ENCODE peak calls at places on chromosomes 2 and 18, in eight cellular contexts. One of them, this sample, is unnamed.

GRCh38 chr18:10450986-10451385 is 3.4 kb upstream of the APCDD1 start:
- DNase-seq in progenitor cell of endocrine pancreas: no peak
- DNase-seq in CD4-positive, alpha-beta T cell: no peak
- DNase-seq in mammary epithelial cell: no peak
- DNase-seq in endothelial cell: no peak
- DNase-seq in upper lobe of right lung: no peak
- DNase-seq in cardiac muscle cell: no peak
- DNase-seq in chondrocyte: no peak
- DNase-seq in this sample: no peak

GRCh38 chr2:128377071-128377910 is 58.6 kb upstream of the HS6ST1 start:
- DNase-seq in cardiac muscle cell: no peak
- DNase-seq in mammary epithelial cell: no peak
- DNase-seq in progenitor cell of endocrine pancreas: no peak
- DNase-seq in CD4-positive, alpha-beta T cell: peak
- DNase-seq in chondrocyte: peak
- DNase-seq in upper lobe of right lung: peak
- DNase-seq in endothelial cell: no peak
- DNase-seq in this sample: no peak

GRCh38 chr18:27785815-27786537 is 391.0 kb downstream of the CDH2 start:
- DNase-seq in CD4-positive, alpha-beta T cell: no peak
- DNase-seq in upper lobe of right lung: peak
- DNase-seq in endothelial cell: no peak
- DNase-seq in mammary epithelial cell: no peak
- DNase-seq in progenitor cell of endocrine pancreas: no peak
- DNase-seq in chondrocyte: no peak
- DNase-seq in cardiac muscle cell: no peak
- DNase-seq in this sample: no peak

GRCh38 chr18:45879681-45880655 is 54.5 kb downstream of the SIGLEC15 start:
- DNase-seq in CD4-positive, alpha-beta T cell: peak
- DNase-seq in endothelial cell: peak
- DNase-seq in progenitor cell of endocrine pancreas: peak
- DNase-seq in mammary epithelial cell: peak
- DNase-seq in cardiac muscle cell: peak
- DNase-seq in chondrocyte: no peak
- DNase-seq in upper lobe of right lung: peak
- DNase-seq in this sample: peak

GRCh38 chr2:140892429-140892828 is 1238.4 kb downstream of the LRP1B start:
- DNase-seq in progenitor cell of endocrine pancreas: no peak
- DNase-seq in chondrocyte: no peak
- DNase-seq in mammary epithelial cell: peak
- DNase-seq in CD4-positive, alpha-beta T cell: no peak
- DNase-seq in endothelial cell: no peak
- DNase-seq in upper lobe of right lung: no peak
- DNase-seq in cardiac muscle cell: no peak
- DNase-seq in this sample: no peak

GRCh38 chr18:79599503-79599931 is 80.1 kb upstream of the CTDP1 start:
- DNase-seq in chondrocyte: peak
- DNase-seq in upper lobe of right lung: peak
- DNase-seq in cardiac muscle cell: no peak
- DNase-seq in endothelial cell: no peak
- DNase-seq in progenitor cell of endocrine pancreas: no peak
- DNase-seq in CD4-positive, alpha-beta T cell: no peak
- DNase-seq in mammary epithelial cell: no peak
- DNase-seq in this sample: no peak

GRCh38 chr2:127426501-127427354 is 8.5 kb downstream of the PROC start:
- DNase-seq in chondrocyte: no peak
- DNase-seq in CD4-positive, alpha-beta T cell: no peak
- DNase-seq in endothelial cell: no peak
- DNase-seq in cardiac muscle cell: no peak
- DNase-seq in mammary epithelial cell: no peak
- DNase-seq in progenitor cell of endocrine pancreas: no peak
- DNase-seq in upper lobe of right lung: no peak
- DNase-seq in this sample: no peak

GRCh38 chr2:101883860-101884259 is 107.9 kb upstream of the IL1R2 start:
- DNase-seq in endothelial cell: no peak
- DNase-seq in upper lobe of right lung: no peak
- DNase-seq in CD4-positive, alpha-beta T cell: no peak
- DNase-seq in progenitor cell of endocrine pancreas: no peak
- DNase-seq in mammary epithelial cell: peak
- DNase-seq in chondrocyte: no peak
- DNase-seq in cardiac muscle cell: peak
- DNase-seq in this sample: no peak

GRCh38 chr2:216259081-216259480 is 113.2 kb downstream of the MARCHF4 start:
- DNase-seq in upper lobe of right lung: no peak
- DNase-seq in endothelial cell: no peak
- DNase-seq in CD4-positive, alpha-beta T cell: no peak
- DNase-seq in chondrocyte: no peak
- DNase-seq in progenitor cell of endocrine pancreas: no peak
- DNase-seq in mammary epithelial cell: no peak
- DNase-seq in cardiac muscle cell: no peak
- DNase-seq in this sample: no peak

GRCh38 chr2:39390126-39390692 is 46.9 kb downstream of the MAP4K3 start:
- DNase-seq in mammary epithelial cell: no peak
- DNase-seq in progenitor cell of endocrine pancreas: no peak
- DNase-seq in cardiac muscle cell: no peak
- DNase-seq in chondrocyte: no peak
- DNase-seq in endothelial cell: no peak
- DNase-seq in upper lobe of right lung: no peak
- DNase-seq in CD4-positive, alpha-beta T cell: no peak
- DNase-seq in this sample: no peak

GRCh38 chr2:238143239-238143951 is 4.9 kb downstream of the KLHL30 start:
- DNase-seq in CD4-positive, alpha-beta T cell: no peak
- DNase-seq in progenitor cell of endocrine pancreas: no peak
- DNase-seq in upper lobe of right lung: no peak
- DNase-seq in endothelial cell: no peak
- DNase-seq in cardiac muscle cell: no peak
- DNase-seq in mammary epithelial cell: peak
- DNase-seq in chondrocyte: no peak
- DNase-seq in this sample: no peak

GRCh38 chr2:43057026-43057741 is 169.2 kb downstream of the ZFP36L2 start:
- DNase-seq in cardiac muscle cell: no peak
- DNase-seq in progenitor cell of endocrine pancreas: no peak
- DNase-seq in endothelial cell: no peak
- DNase-seq in chondrocyte: peak
- DNase-seq in CD4-positive, alpha-beta T cell: no peak
- DNase-seq in mammary epithelial cell: no peak
- DNase-seq in upper lobe of right lung: no peak
- DNase-seq in this sample: no peak

GRCh38 chr2:169276045-169276444 is 86.3 kb downstream of the LRP2 start:
- DNase-seq in cardiac muscle cell: peak
- DNase-seq in progenitor cell of endocrine pancreas: no peak
- DNase-seq in upper lobe of right lung: no peak
- DNase-seq in chondrocyte: no peak
- DNase-seq in mammary epithelial cell: peak
- DNase-seq in CD4-positive, alpha-beta T cell: no peak
- DNase-seq in endothelial cell: no peak
- DNase-seq in this sample: no peak

GRCh38 chr2:212005077-212005671 is 533.4 kb downstream of the ERBB4 start:
- DNase-seq in chondrocyte: no peak
- DNase-seq in endothelial cell: peak
- DNase-seq in CD4-positive, alpha-beta T cell: no peak
- DNase-seq in mammary epithelial cell: peak
- DNase-seq in progenitor cell of endocrine pancreas: no peak
- DNase-seq in cardiac muscle cell: peak
- DNase-seq in upper lobe of right lung: peak
- DNase-seq in this sample: no peak
- TF ChIP-seq CTCF in chondrocyte: peak
- TF ChIP-seq CTCF in endothelial cell: peak
- TF ChIP-seq CTCF in CD4-positive, alpha-beta T cell: no peak
- TF ChIP-seq CTCF in mammary epithelial cell: peak
- TF ChIP-seq CTCF in progenitor cell of endocrine pancreas: peak
- TF ChIP-seq CTCF in cardiac muscle cell: peak
- TF ChIP-seq CTCF in upper lobe of right lung: peak
- TF ChIP-seq CTCF in this sample: no peak

GRCh38 chr2:171957061-171957460 is 34.8 kb downstream of the HAT1 start:
- DNase-seq in mammary epithelial cell: peak
- DNase-seq in upper lobe of right lung: no peak
- DNase-seq in CD4-positive, alpha-beta T cell: no peak
- DNase-seq in chondrocyte: no peak
- DNase-seq in progenitor cell of endocrine pancreas: no peak
- DNase-seq in cardiac muscle cell: peak
- DNase-seq in endothelial cell: no peak
- DNase-seq in this sample: no peak
- TF ChIP-seq CTCF in mammary epithelial cell: peak
- TF ChIP-seq CTCF in upper lobe of right lung: no peak
- TF ChIP-seq CTCF in CD4-positive, alpha-beta T cell: no peak
- TF ChIP-seq CTCF in chondrocyte: peak
- TF ChIP-seq CTCF in progenitor cell of endocrine pancreas: no peak
- TF ChIP-seq CTCF in cardiac muscle cell: peak
- TF ChIP-seq CTCF in endothelial cell: no peak
- TF ChIP-seq CTCF in this sample: no peak

GRCh38 chr2:27152102-27152795 is 3.4 kb downstream of the TCF23 start:
- DNase-seq in upper lobe of right lung: no peak
- DNase-seq in CD4-positive, alpha-beta T cell: no peak
- DNase-seq in progenitor cell of endocrine pancreas: no peak
- DNase-seq in mammary epithelial cell: peak
- DNase-seq in cardiac muscle cell: no peak
- DNase-seq in chondrocyte: no peak
- DNase-seq in endothelial cell: no peak
- DNase-seq in this sample: no peak
- TF ChIP-seq CTCF in upper lobe of right lung: no peak
- TF ChIP-seq CTCF in CD4-positive, alpha-beta T cell: no peak
- TF ChIP-seq CTCF in progenitor cell of endocrine pancreas: no peak
- TF ChIP-seq CTCF in mammary epithelial cell: peak
- TF ChIP-seq CTCF in cardiac muscle cell: no peak
- TF ChIP-seq CTCF in chondrocyte: no peak
- TF ChIP-seq CTCF in endothelial cell: no peak
- TF ChIP-seq CTCF in this sample: no peak

DNA sequence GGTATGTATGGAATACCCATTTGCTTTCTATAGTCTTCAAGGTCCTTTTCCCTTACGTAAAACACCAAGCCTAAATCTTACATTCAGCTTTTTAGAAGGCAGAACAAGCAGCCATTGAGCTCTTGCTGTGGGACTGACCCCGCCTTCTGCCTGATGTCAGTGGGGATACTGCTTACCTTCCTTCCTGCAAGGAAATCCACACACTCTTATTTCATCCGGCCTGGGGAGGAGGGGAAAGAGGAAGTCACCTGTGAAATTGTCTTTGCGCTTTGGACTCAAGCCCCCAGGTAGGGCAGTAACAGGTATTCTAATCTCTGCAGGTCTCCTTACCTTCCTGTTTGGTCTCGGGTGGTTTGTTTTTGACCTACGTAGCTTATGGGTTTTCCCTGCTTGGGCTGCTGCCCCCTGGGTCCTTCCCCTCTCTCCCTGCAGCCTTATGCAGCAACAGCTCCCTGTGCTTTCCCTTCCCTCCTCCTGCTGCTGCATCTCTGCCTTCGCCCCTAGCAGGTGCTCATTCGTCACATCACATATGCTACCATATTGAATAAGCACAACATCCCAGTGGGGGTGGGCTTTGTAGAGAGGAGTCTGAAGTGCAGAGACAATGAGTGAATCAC is 402.5 kb upstream of the TRIB2 start:
- DNase-seq in chondrocyte: no peak
- DNase-seq in upper lobe of right lung: no peak
- DNase-seq in endothelial cell: no peak
- DNase-seq in mammary epithelial cell: no peak
- DNase-seq in CD4-positive, alpha-beta T cell: no peak
- DNase-seq in cardiac muscle cell: no peak
- DNase-seq in progenitor cell of endocrine pancreas: no peak
- DNase-seq in this sample: no peak
- TF ChIP-seq CTCF in chondrocyte: no peak
- TF ChIP-seq CTCF in upper lobe of right lung: no peak
- TF ChIP-seq CTCF in endothelial cell: no peak
- TF ChIP-seq CTCF in mammary epithelial cell: no peak
- TF ChIP-seq CTCF in CD4-positive, alpha-beta T cell: no peak
- TF ChIP-seq CTCF in cardiac muscle cell: no peak
- TF ChIP-seq CTCF in progenitor cell of endocrine pancreas: no peak
- TF ChIP-seq CTCF in this sample: no peak

This sample was measured in activated B cell treated with CpG ODN at 0.5 μM for 24 hours.